ENCODE peak calls at places on chromosomes 16 and 17, in seven cellular contexts. J, V, C, Q, W, O and U are unnamed samples.

GRCh38 chr16:19135896-19136438 is 22.2 kb downstream of the ITPRIPL2 start:
- DNase-seq in J (peak), V (no peak), C (no peak), Q (peak), W (no peak), O (no peak), U (no peak)

GRCh38 chr17:36525113-36525512 is 9.6 kb downstream of the MYO19 start:
- DNase-seq in J (peak), V (no peak), C (no peak), Q (peak), W (no peak), O (no peak), U (no peak)

GRCh38 chr16:85888405-85889331 is 10.3 kb upstream of the IRF8 start:
- DNase-seq in J (peak), V (no peak), C (no peak), Q (peak), W (no peak), O (no peak), U (no peak)

GRCh38 chr17:31448467-31449077 is 57.1 kb downstream of the RAB11FIP4 start:
- DNase-seq in J (peak), V (no peak), C (no peak), Q (peak), W (no peak), O (no peak), U (no peak)

GRCh38 chr16:89268987-89269735 is 51.7 kb downstream of the ZNF778 start:
- DNase-seq in J (peak), V (no peak), C (no peak), Q (peak), W (no peak), O (no peak), U (no peak)

GRCh38 chr17:75668489-75668888 is 1.4 kb downstream of the SAP30BP start:
- DNase-seq in J (no peak), V (no peak), C (no peak), Q (no peak), W (no peak), O (no peak), U (no peak)

GRCh38 chr16:19555938-19556778 is 655 bp downstream of the VPS35L start:
- DNase-seq in J (peak), V (no peak), C (no peak), Q (peak), W (no peak), O (peak), U (no peak)

GRCh38 chr16:59905628-59906027 is 1171.5 kb upstream of the GOT2 start:
- DNase-seq in J (peak), V (no peak), C (no peak), Q (peak), W (no peak), O (no peak), U (no peak)

GRCh38 chr17:15334266-15334665 is 7.1 kb downstream of the TEKT3 start:
- DNase-seq in J (peak), V (no peak), C (no peak), Q (peak), W (no peak), O (no peak), U (no peak)

GRCh38 chr16:75011634-75012307 is 12.9 kb downstream of the ZNRF1 start:
- DNase-seq in J (peak), V (no peak), C (peak), Q (peak), W (no peak), O (no peak), U (peak)

GRCh38 chr17:80471922-80472321 is 4.5 kb downstream of the NPTX1 start:
- DNase-seq in J (no peak), V (no peak), C (no peak), Q (no peak), W (peak), O (no peak), U (no peak)

GRCh38 chr17:66301864-66302741 is at the start of gene PRKCA:
- DNase-seq in J (peak), V (peak), C (peak), Q (peak), W (peak), O (peak), U (peak)

GRCh38 chr17:77528516-77529327 is 388.0 kb downstream of the SEC14L1 start:
- DNase-seq in J (no peak), V (no peak), C (peak), Q (no peak), W (no peak), O (no peak), U (no peak)

GRCh38 chr17:80782536-80783427 is 208.9 kb upstream of the CHMP6 start:
- DNase-seq in J (peak), V (peak), C (no peak), Q (peak), W (no peak), O (peak), U (no peak)